ENCODE peak calls at places on chromosomes 16 and 17, in seven cellular contexts. B, A, K, Z, R, M and I are unnamed samples.

GRCh38 chr16:57677622-57678369 is 9.7 kb downstream of the ADGRG3 start:
- DNase-seq in B (no peak), A (no peak), R (no peak), K (no peak), M (no peak), Z (no peak), I (no peak)

GRCh38 chr17:28547623-28548416 is 4.6 kb downstream of the UNC119 start:
- DNase-seq in A (peak; percentile 82), B (no peak), M (peak; percentile 68), K (peak; percentile 79), Z (peak; percentile 98), R (peak; percentile 83), I (peak; percentile 46)

GRCh38 chr17:66146394-66146793 is 45.5 kb downstream of the CEP112 start:
- DNase-seq in Z (no peak), A (no peak), K (no peak), M (no peak), B (no peak), R (no peak), I (no peak)

GRCh38 chr17:28864991-28865849 is 10.4 kb downstream of the ERAL1 start:
- DNase-seq in K (peak; percentile 98), Z (no peak), M (no peak), A (no peak), R (no peak), B (no peak), I (no peak)

GRCh38 chr17:40777459-40777858 is 4.9 kb downstream of the KRT27 start:
- DNase-seq in B (no peak), R (no peak), A (no peak), Z (no peak), K (no peak), M (no peak), I (no peak)

GRCh38 chr16:67598527-67598926 is 36.2 kb downstream of the CTCF start:
- DNase-seq in B (no peak), Z (no peak), K (no peak), R (no peak), A (no peak), M (no peak), I (no peak)

GRCh38 chr17:77808663-77809425 is 149.7 kb upstream of the TNRC6C start:
- DNase-seq in M (no peak), K (no peak), R (no peak), A (no peak), Z (no peak), B (no peak), I (no peak)

GRCh38 chr17:42459256-42459982 is 741 bp downstream of the ATP6V0A1 start:
- DNase-seq in A (no peak), K (peak; percentile 62), R (peak; percentile 69), Z (peak; percentile 77), B (no peak), M (no peak), I (peak; percentile 42)

GRCh38 chr17:2055494-2056220 is 754 bp downstream of the HIC1 start:
- DNase-seq in Z (no peak), R (no peak), B (no peak), A (peak; percentile 72), M (no peak), K (no peak), I (peak; percentile 34)

GRCh38 chr16:52494621-52495020 is 52.3 kb downstream of the TOX3 start:
- DNase-seq in R (no peak), Z (no peak), K (no peak), A (no peak), B (no peak), M (no peak), I (no peak)

GRCh38 chr16:30882429-30883310 is 11.2 kb downstream of the BCL7C start:
- DNase-seq in R (no peak), A (no peak), Z (no peak), M (no peak), K (peak; percentile 45), B (no peak), I (no peak)

GRCh38 chr17:65292430-65292829 is 155.3 kb downstream of the RGS9 start:
- DNase-seq in R (no peak), M (no peak), B (no peak), Z (no peak), A (no peak), K (no peak), I (no peak)

GRCh38 chr16:979106-979505 is 2.5 kb upstream of the SOX8 start:
- DNase-seq in K (no peak), B (no peak), M (no peak), R (no peak), Z (no peak), A (no peak), I (no peak)
- H3K27me3 ChIP-seq in K (peaks cover 10% of the 10 kb centered on the region), B (no peaks in the 10 kb centered on the region), M (no peaks in the 10 kb centered on the region), R (peaks cover 6% of the 10 kb centered on the region), Z (peaks cover 54% of the 10 kb centered on the region), A (no peaks in the 10 kb centered on the region), I (no peaks in the 10 kb centered on the region)

GRCh38 chr17:71966459-71967313 is 154.1 kb upstream of the SOX9 start:
- DNase-seq in R (peak; percentile 73), A (no peak), K (no peak), B (peak; percentile 33), Z (no peak), M (no peak), I (no peak)

GRCh38 chr17:71964559-71964958 is 156.3 kb upstream of the SOX9 start:
- DNase-seq in M (no peak), K (no peak), R (no peak), Z (no peak), A (no peak), B (no peak), I (no peak)

GRCh38 chr17:71966055-71966454 is 154.8 kb upstream of the SOX9 start:
- DNase-seq in K (no peak), B (no peak), M (no peak), R (no peak), Z (no peak), A (no peak), I (no peak)

GRCh38 chr17:71963341-71963740 is 157.5 kb upstream of the SOX9 start:
- DNase-seq in K (no peak), M (no peak), R (no peak), B (no peak), A (no peak), Z (no peak), I (no peak)

GRCh38 chr17:71963791-71964190 is 157.0 kb upstream of the SOX9 start:
- DNase-seq in A (no peak), M (no peak), R (no peak), B (no peak), Z (no peak), K (no peak), I (no peak)
- H3K27me3 ChIP-seq in A (no peaks in the 10 kb centered on the region), M (no peaks in the 10 kb centered on the region), R (no peaks in the 10 kb centered on the region), B (no peaks in the 10 kb centered on the region), Z (peaks cover 38% of the 10 kb centered on the region), K (no peaks in the 10 kb centered on the region), I (no peaks in the 10 kb centered on the region)

DNA sequence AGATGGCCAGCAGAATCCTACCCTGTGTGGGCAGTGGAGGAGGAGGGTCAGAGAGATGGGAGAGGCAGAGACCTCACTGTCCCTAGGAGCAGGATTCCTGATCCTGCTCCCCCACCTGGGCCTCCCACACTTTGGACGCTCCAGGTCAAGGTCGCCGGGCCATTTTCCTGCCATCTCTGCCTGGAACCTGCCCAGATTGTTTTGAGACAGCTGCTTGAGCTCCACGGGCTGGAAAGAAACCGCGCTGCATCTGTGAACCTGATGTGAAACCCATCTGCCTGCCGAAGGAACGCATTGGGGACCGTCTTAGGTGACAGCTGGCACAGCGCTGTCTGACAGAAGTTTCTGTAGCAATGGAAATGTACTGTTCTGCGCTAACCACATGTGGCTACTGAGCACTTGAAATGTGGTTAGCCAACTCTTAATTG is 15.6 kb upstream of the NUBP1 start:
- DNase-seq in A (no peak), B (no peak), Z (no peak), M (no peak), R (no peak), K (no peak), I (no peak)
- H3K27me3 ChIP-seq in A (no peaks in the 10 kb centered on the region), B (no peaks in the 10 kb centered on the region), Z (no peaks in the 10 kb centered on the region), M (no peaks in the 10 kb centered on the region), R (no peaks in the 10 kb centered on the region), K (no peaks in the 10 kb centered on the region), I (no peaks in the 10 kb centered on the region)

DNA sequence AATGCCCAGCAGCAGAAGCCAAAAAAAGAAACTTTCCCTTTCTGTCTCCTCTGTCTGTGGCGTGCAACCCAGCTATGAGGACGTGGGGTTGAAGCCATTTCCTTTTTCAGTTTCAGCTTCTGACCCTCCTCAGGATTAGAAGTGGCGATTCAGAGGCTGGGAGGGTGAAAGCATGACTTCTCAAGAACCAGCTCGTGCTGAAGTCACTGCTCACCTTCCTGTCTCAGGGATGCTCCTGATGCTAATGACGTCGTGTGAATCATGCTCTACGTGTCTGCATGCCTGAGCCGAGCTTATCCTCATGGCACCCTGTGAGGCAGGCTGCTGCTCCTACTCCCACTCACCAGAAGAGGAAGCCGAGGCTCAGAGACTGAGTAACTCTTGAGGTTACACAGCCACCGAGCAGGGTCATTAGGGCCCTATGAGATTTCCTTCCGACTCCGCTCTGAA is 5.7 kb upstream of the LPO start:
- DNase-seq in M (no peak), Z (peak; percentile 83), A (peak; percentile 68), K (no peak), B (no peak), R (no peak), I (no peak)
- H3K27me3 ChIP-seq in M (peaks cover 37% of the 10 kb centered on the region), Z (peaks cover 55% of the 10 kb centered on the region), A (no peaks in the 10 kb centered on the region), K (peaks cover 4% of the 10 kb centered on the region), B (no peaks in the 10 kb centered on the region), R (no peaks in the 10 kb centered on the region), I (no peaks in the 10 kb centered on the region)

GRCh38 chr17:74244543-74244942 is 29.5 kb upstream of the DNAI2 start:
- DNase-seq in B (no peak), M (no peak), K (no peak), Z (no peak), A (no peak), R (no peak), I (no peak)
- H3K27me3 ChIP-seq in B (no peaks in the 10 kb centered on the region), M (no peaks in the 10 kb centered on the region), K (no peaks in the 10 kb centered on the region), Z (peaks cover 5% of the 10 kb centered on the region), A (no peaks in the 10 kb centered on the region), R (no peaks in the 10 kb centered on the region), I (no peaks in the 10 kb centered on the region)

GRCh38 chr17:39100530-39100929 is 50.9 kb downstream of the PLXDC1 start:
- DNase-seq in Z (no peak), B (no peak), A (no peak), K (no peak), R (no peak), M (no peak), I (no peak)
- H3K27me3 ChIP-seq in Z (no peaks in the 10 kb centered on the region), B (no peaks in the 10 kb centered on the region), A (peaks cover 1% of the 10 kb centered on the region), K (no peaks in the 10 kb centered on the region), R (no peaks in the 10 kb centered on the region), M (peaks cover 9% of the 10 kb centered on the region), I (no peaks in the 10 kb centered on the region)

DNA sequence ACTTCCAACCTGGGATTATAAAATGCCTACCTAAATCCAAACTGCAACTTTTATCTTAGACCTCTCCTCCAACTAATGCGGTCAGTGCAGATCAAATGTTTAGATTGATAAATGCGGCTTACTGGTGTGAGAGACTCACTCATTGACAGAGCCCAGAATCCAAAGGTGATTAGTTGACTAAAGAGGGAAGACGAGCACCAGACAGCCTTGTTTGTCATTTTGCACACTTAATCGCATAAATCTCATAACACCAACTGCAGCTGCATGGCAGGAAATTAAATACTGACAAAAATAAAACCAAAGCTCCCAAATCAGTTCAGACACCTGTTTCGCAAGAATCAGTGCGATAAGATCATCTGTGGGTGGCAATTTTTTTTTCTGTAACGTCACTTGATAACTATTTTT is 35.9 kb downstream of the NACA2 start:
- DNase-seq in Z (no peak), K (no peak), B (no peak), M (no peak), R (no peak), A (no peak), I (no peak)
- H3K27me3 ChIP-seq in Z (peaks cover 32% of the 10 kb centered on the region), K (peaks cover 7% of the 10 kb centered on the region), B (no peaks in the 10 kb centered on the region), M (no peaks in the 10 kb centered on the region), R (no peaks in the 10 kb centered on the region), A (no peaks in the 10 kb centered on the region), I (no peaks in the 10 kb centered on the region)

GRCh38 chr16:86499889-86500707 is 10.2 kb upstream of the FOXF1 start:
- DNase-seq in M (no peak), A (no peak), R (no peak), B (no peak), Z (peak; percentile 66), K (no peak), I (no peak)
- H3K27me3 ChIP-seq in M (peaks cover 49% of the 10 kb centered on the region), A (peaks cover 11% of the 10 kb centered on the region), R (peaks cover 39% of the 10 kb centered on the region), B (peaks cover 58% of the 10 kb centered on the region), Z (peaks cover 100% of the 10 kb centered on the region), K (peaks cover 23% of the 10 kb centered on the region), I (peaks cover 4% of the 10 kb centered on the region)